ENCODE peak calls at places on chromosomes 12 and 14, in four cellular contexts. One of them, this sample, is unnamed.

GRCh38 chr12:46491548-46491947 is 119.0 kb upstream of the SLC38A2 start:
- DNase-seq in tibial artery: no peak
- DNase-seq in cardiac muscle cell: no peak
- DNase-seq in CD4-positive, alpha-beta T cell: no peak
- DNase-seq in this sample: no peak

GRCh38 chr14:60805881-60806569 is 71.5 kb downstream of the MNAT1 start:
- DNase-seq in tibial artery: no peak
- DNase-seq in cardiac muscle cell: no peak
- DNase-seq in CD4-positive, alpha-beta T cell: no peak
- DNase-seq in this sample: no peak

GRCh38 chr14:34722723-34723545 is 8.5 kb upstream of the CFL2 start:
- DNase-seq in tibial artery: no peak
- DNase-seq in cardiac muscle cell: peak; percentile 52
- DNase-seq in CD4-positive, alpha-beta T cell: peak; percentile 21
- DNase-seq in this sample: no peak

GRCh38 chr14:31964979-31965734 is 111.9 kb upstream of the ARHGAP5 start:
- DNase-seq in tibial artery: no peak
- DNase-seq in cardiac muscle cell: no peak
- DNase-seq in CD4-positive, alpha-beta T cell: no peak
- DNase-seq in this sample: no peak

GRCh38 chr12:91620422-91620821 is 437.8 kb upstream of the DCN start:
- DNase-seq in tibial artery: no peak
- DNase-seq in cardiac muscle cell: no peak
- DNase-seq in CD4-positive, alpha-beta T cell: no peak
- DNase-seq in this sample: no peak

GRCh38 chr12:124928912-124929530 is 14.6 kb upstream of the UBC start:
- DNase-seq in tibial artery: no peak
- DNase-seq in cardiac muscle cell: no peak
- DNase-seq in CD4-positive, alpha-beta T cell: no peak
- DNase-seq in this sample: no peak

GRCh38 chr12:27201169-27201568 is 42.9 kb upstream of the STK38L start:
- DNase-seq in tibial artery: no peak
- DNase-seq in cardiac muscle cell: no peak
- DNase-seq in CD4-positive, alpha-beta T cell: no peak
- DNase-seq in this sample: no peak

GRCh38 chr14:36604757-36605505 is 22.5 kb upstream of the NKX2-8 start:
- DNase-seq in tibial artery: no peak
- DNase-seq in cardiac muscle cell: peak; percentile 82
- DNase-seq in CD4-positive, alpha-beta T cell: peak; percentile 1
- DNase-seq in this sample: no peak

GRCh38 chr14:92986254-92987147 is 63.6 kb downstream of the CHGA start:
- DNase-seq in tibial artery: peak; percentile 90
- DNase-seq in cardiac muscle cell: no peak
- DNase-seq in CD4-positive, alpha-beta T cell: no peak
- DNase-seq in this sample: no peak

GRCh38 chr12:44078273-44078672 is 242.4 kb downstream of the TMEM117 start:
- DNase-seq in tibial artery: no peak
- DNase-seq in cardiac muscle cell: no peak
- DNase-seq in CD4-positive, alpha-beta T cell: no peak
- DNase-seq in this sample: no peak

GRCh38 chr12:14284189-14284722 is 81.2 kb upstream of the ATF7IP start:
- DNase-seq in tibial artery: no peak
- DNase-seq in cardiac muscle cell: peak; percentile 2
- DNase-seq in CD4-positive, alpha-beta T cell: no peak
- DNase-seq in this sample: peak; percentile 34

GRCh38 chr12:132057691-132058090 is 86.4 kb downstream of the DDX51 start:
- DNase-seq in tibial artery: no peak
- DNase-seq in cardiac muscle cell: no peak
- DNase-seq in CD4-positive, alpha-beta T cell: no peak
- DNase-seq in this sample: no peak

GRCh38 chr14:70097576-70098256 is 91.0 kb downstream of the SLC8A3 start:
- DNase-seq in tibial artery: no peak
- DNase-seq in cardiac muscle cell: no peak
- DNase-seq in CD4-positive, alpha-beta T cell: no peak
- DNase-seq in this sample: no peak

GRCh38 chr12:6613776-6614512 is 6.8 kb upstream of the CHD4 start:
- DNase-seq in tibial artery: peak; percentile 98
- DNase-seq in cardiac muscle cell: peak; percentile 96
- DNase-seq in CD4-positive, alpha-beta T cell: no peak
- DNase-seq in this sample: peak; percentile 89

GRCh38 chr12:62900686-62901272 is 34.2 kb downstream of the PPM1H start:
- DNase-seq in tibial artery: no peak
- DNase-seq in cardiac muscle cell: peak; percentile 49
- DNase-seq in CD4-positive, alpha-beta T cell: no peak
- DNase-seq in this sample: no peak

GRCh38 chr14:68788275-68789001 is 4.4 kb downstream of the ZFP36L1 start:
- DNase-seq in tibial artery: no peak
- DNase-seq in cardiac muscle cell: no peak
- DNase-seq in CD4-positive, alpha-beta T cell: no peak
- DNase-seq in this sample: no peak

GRCh38 chr12:104219361-104219892 is 3.8 kb downstream of the TXNRD1 start:
- DNase-seq in tibial artery: no peak
- DNase-seq in cardiac muscle cell: no peak
- DNase-seq in CD4-positive, alpha-beta T cell: no peak
- DNase-seq in this sample: no peak

GRCh38 chr12:104220931-104221330 is 5.4 kb downstream of the TXNRD1 start:
- DNase-seq in tibial artery: no peak
- DNase-seq in cardiac muscle cell: no peak
- DNase-seq in CD4-positive, alpha-beta T cell: no peak
- DNase-seq in this sample: no peak

GRCh38 chr12:104216461-104217058 is 981 bp downstream of the TXNRD1 start:
- DNase-seq in tibial artery: no peak
- DNase-seq in cardiac muscle cell: no peak
- DNase-seq in CD4-positive, alpha-beta T cell: no peak
- DNase-seq in this sample: no peak

GRCh38 chr12:104219908-104220404 is 4.4 kb downstream of the TXNRD1 start:
- DNase-seq in tibial artery: no peak
- DNase-seq in cardiac muscle cell: no peak
- DNase-seq in CD4-positive, alpha-beta T cell: peak; percentile 39
- DNase-seq in this sample: no peak

GRCh38 chr12:104218935-104219334 is 3.4 kb downstream of the TXNRD1 start:
- DNase-seq in tibial artery: no peak
- DNase-seq in cardiac muscle cell: no peak
- DNase-seq in CD4-positive, alpha-beta T cell: no peak
- DNase-seq in this sample: no peak
- H3K27ac ChIP-seq in tibial artery: peak overlapping the region; percentile 81
- H3K27ac ChIP-seq in cardiac muscle cell: no peak overlapping the region
- H3K27ac ChIP-seq in CD4-positive, alpha-beta T cell: no peak overlapping the region
- H3K27ac ChIP-seq in this sample: peak overlapping the region; percentile 88

GRCh38 chr14:73136387-73137221 is at the start of gene PSEN1:
- DNase-seq in tibial artery: peak; percentile 97
- DNase-seq in cardiac muscle cell: peak; percentile 98
- DNase-seq in CD4-positive, alpha-beta T cell: peak; percentile 99
- DNase-seq in this sample: peak; percentile 94

GRCh38 chr14:73136085-73136386 is 271 bp upstream of the PSEN1 start:
- DNase-seq in tibial artery: no peak
- DNase-seq in cardiac muscle cell: no peak
- DNase-seq in CD4-positive, alpha-beta T cell: no peak
- DNase-seq in this sample: no peak

GRCh38 chr14:73133795-73134194 is 2.5 kb upstream of the PSEN1 start:
- DNase-seq in tibial artery: no peak
- DNase-seq in cardiac muscle cell: no peak
- DNase-seq in CD4-positive, alpha-beta T cell: no peak
- DNase-seq in this sample: no peak
- H3K27ac ChIP-seq in tibial artery: no peak overlapping the region
- H3K27ac ChIP-seq in cardiac muscle cell: no peak overlapping the region
- H3K27ac ChIP-seq in CD4-positive, alpha-beta T cell: no peak overlapping the region
- H3K27ac ChIP-seq in this sample: no peak overlapping the region

GRCh38 chr14:22544881-22545420 is 44.1 kb downstream of the DAD1 start:
- DNase-seq in tibial artery: no peak
- DNase-seq in cardiac muscle cell: no peak
- DNase-seq in CD4-positive, alpha-beta T cell: no peak
- DNase-seq in this sample: no peak
- H3K27ac ChIP-seq in tibial artery: no peak overlapping the region
- H3K27ac ChIP-seq in cardiac muscle cell: no peak overlapping the region
- H3K27ac ChIP-seq in CD4-positive, alpha-beta T cell: peak overlapping the region; percentile 99
- H3K27ac ChIP-seq in this sample: no peak overlapping the region

GRCh38 chr14:102408729-102409128 is 46.0 kb downstream of the TECPR2 start:
- DNase-seq in tibial artery: no peak
- DNase-seq in cardiac muscle cell: no peak
- DNase-seq in CD4-positive, alpha-beta T cell: no peak
- DNase-seq in this sample: no peak
- H3K27ac ChIP-seq in tibial artery: peak overlapping the region; percentile 50
- H3K27ac ChIP-seq in cardiac muscle cell: no peak overlapping the region
- H3K27ac ChIP-seq in CD4-positive, alpha-beta T cell: no peak overlapping the region
- H3K27ac ChIP-seq in this sample: peak overlapping the region; percentile 87

GRCh38 chr14:74618078-74618952 is 6.3 kb upstream of the LTBP2 start:
- DNase-seq in tibial artery: no peak
- DNase-seq in cardiac muscle cell: no peak
- DNase-seq in CD4-positive, alpha-beta T cell: peak; percentile 54
- DNase-seq in this sample: no peak
- H3K27ac ChIP-seq in tibial artery: peak overlapping the region; percentile 72
- H3K27ac ChIP-seq in cardiac muscle cell: no peak overlapping the region
- H3K27ac ChIP-seq in CD4-positive, alpha-beta T cell: peak overlapping the region; percentile 76
- H3K27ac ChIP-seq in this sample: peak overlapping the region; percentile 76

This sample was measured in left ventricle myocardium inferior.